ENCODE peak calls at places on chromosomes 4 and X, in eight cellular contexts. Z is stimulated activated CD4-positive, alpha-beta T cell treated with anti-CD3 and anti-CD28 coated beads, Interleukin-4, amount 100 ng/mL, for 1 hour; X is upper lobe of right lung; V is cerebellar cortex; Q is HT1080; G is activated T-cell treated with anti-CD3 and anti-CD28 coated beads for 24 hours; T is ecto neural progenitor cell; R is iPS DF 6.9. J is an unnamed sample.

GRCh38 chrX:148380614-148381561 is 119.5 kb upstream of the AFF2 start:
- DNase-seq in G (peak; percentile 39), T (no peak), X (no peak), R (no peak), Z (peak; percentile 21), V (no peak), Q (peak; percentile 13), J (no peak)

GRCh38 chr4:148211533-148211932 is 230.7 kb downstream of the NR3C2 start:
- DNase-seq in R (no peak), Q (no peak), Z (no peak), G (no peak), T (no peak), X (no peak), V (peak; percentile 86), J (no peak)

GRCh38 chrX:78517124-78517523 is 142.0 kb downstream of the RTL3 start:
- DNase-seq in X (no peak), Q (peak; percentile 85), G (peak; percentile 45), V (no peak), R (no peak), T (no peak), Z (peak; percentile 15), J (no peak)

GRCh38 chrX:102975016-102975415 is 37.9 kb downstream of the RAB40AL start:
- DNase-seq in R (no peak), V (no peak), Z (no peak), Q (no peak), X (no peak), G (no peak), T (no peak), J (no peak)

GRCh38 chr4:72312032-72312650 is 256.9 kb downstream of the ADAMTS3 start:
- DNase-seq in T (peak; percentile 45), V (peak; percentile 73), G (no peak), Z (no peak), X (no peak), R (peak; percentile 54), Q (peak; percentile 86), J (no peak)

GRCh38 chrX:131988236-131988635 is 34.9 kb upstream of the STK26 start:
- DNase-seq in Z (no peak), Q (no peak), V (no peak), R (no peak), X (no peak), G (no peak), T (no peak), J (no peak)

GRCh38 chr4:5884804-5885203 is 8.1 kb downstream of the CRMP1 start:
- DNase-seq in X (no peak), Q (no peak), G (no peak), R (no peak), V (no peak), Z (no peak), T (no peak), J (no peak)

GRCh38 chrX:35288657-35289056 is 346.1 kb downstream of the FAM47B start:
- DNase-seq in Q (no peak), V (no peak), G (no peak), R (no peak), Z (no peak), X (no peak), T (no peak), J (no peak)

GRCh38 chr4:86432552-86433134 is 72.8 kb upstream of the MAPK10 start:
- DNase-seq in X (no peak), R (no peak), Q (no peak), Z (no peak), G (no peak), T (no peak), V (no peak), J (no peak)

GRCh38 chrX:110145854-110146253 is 142.9 kb downstream of the TMEM164 start:
- DNase-seq in G (peak; percentile 3), R (no peak), Q (peak; percentile 13), T (no peak), X (no peak), V (peak; percentile 26), Z (peak; percentile 5), J (peak; percentile 20)

GRCh38 chr4:6419452-6420028 is 52.9 kb downstream of the PPP2R2C start:
- DNase-seq in Z (no peak), Q (peak; percentile 38), R (no peak), V (no peak), G (no peak), T (no peak), X (peak; percentile 29), J (no peak)

GRCh38 chr4:168509786-168510185 is 12.9 kb downstream of the PALLD start:
- DNase-seq in R (no peak), G (peak; percentile 39), T (no peak), Z (no peak), Q (peak; percentile 71), X (no peak), V (no peak), J (no peak)

GRCh38 chr4:65538571-65538970 is 131.7 kb downstream of the EPHA5 start:
- DNase-seq in V (no peak), Z (no peak), Q (peak; percentile 73), X (no peak), T (no peak), G (no peak), R (no peak), J (no peak)

GRCh38 chr4:84790769-84791565 is 175.5 kb downstream of the WDFY3 start:
- DNase-seq in Z (no peak), V (no peak), X (no peak), R (no peak), G (no peak), Q (no peak), T (no peak), J (no peak)

GRCh38 chrX:152861116-152861515 is 30.3 kb downstream of the NSDHL start:
- DNase-seq in Z (no peak), R (no peak), V (no peak), T (no peak), X (no peak), Q (no peak), G (no peak), J (no peak)

GRCh38 chrX:9316096-9316495 is 148.8 kb upstream of the TBL1X start:
- DNase-seq in V (no peak), X (no peak), G (no peak), T (no peak), R (no peak), Z (no peak), Q (no peak), J (no peak)

GRCh38 chrX:114959729-114960128 is 57.7 kb downstream of the IL13RA2 start:
- DNase-seq in Z (no peak), T (no peak), V (no peak), R (no peak), Q (no peak), G (no peak), X (no peak), J (no peak)

GRCh38 chrX:123990602-123991001 is 29.1 kb downstream of the STAG2 start:
- DNase-seq in Q (no peak), G (no peak), T (no peak), Z (no peak), R (no peak), V (no peak), X (no peak), J (no peak)

GRCh38 chr4:169005453-169006099 is 4.5 kb downstream of the CBR4 start:
- DNase-seq in R (no peak), G (no peak), T (no peak), V (peak; percentile 11), Q (no peak), Z (no peak), X (no peak), J (no peak)

GRCh38 chrX:133544105-133544504 is 128.8 kb upstream of the GPC4 start:
- DNase-seq in V (no peak), X (no peak), R (no peak), Q (peak; percentile 65), Z (no peak), T (no peak), G (no peak), J (no peak)

GRCh38 chr4:108384544-108384943 is 215.8 kb upstream of the LEF1 start:
- DNase-seq in T (no peak), Q (no peak), G (no peak), V (no peak), R (no peak), X (no peak), Z (no peak), J (no peak)

GRCh38 chr4:52103314-52103713 is 52.2 kb downstream of the SPATA18 start:
- DNase-seq in Q (peak; percentile 39), T (no peak), G (no peak), X (no peak), Z (no peak), R (peak; percentile 13), V (peak; percentile 11), J (no peak)

GRCh38 chrX:9966775-9967408 is at the start of gene CLDN34:
- DNase-seq in Z (no peak), V (no peak), X (no peak), G (no peak), T (no peak), Q (no peak), R (no peak), J (no peak)

GRCh38 chr4:123616970-123617392 is 220.4 kb downstream of the SPRY1 start:
- DNase-seq in R (no peak), G (no peak), Q (peak; percentile 62), Z (no peak), T (no peak), X (no peak), V (peak; percentile 84), J (no peak)

GRCh38 chr4:169068423-169068822 is 58.4 kb upstream of the CBR4 start:
- DNase-seq in V (no peak), G (no peak), T (no peak), R (no peak), Q (no peak), Z (no peak), X (no peak), J (no peak)

GRCh38 chrX:97126020-97126419 is 242.3 kb downstream of the RPA4 start:
- DNase-seq in Q (peak; percentile 17), G (no peak), T (no peak), R (no peak), X (no peak), V (no peak), Z (no peak), J (no peak)

GRCh38 chr4:42282081-42282901 is 115.0 kb upstream of the SHISA3 start:
- DNase-seq in R (no peak), Z (no peak), T (peak; percentile 59), G (peak; percentile 4), V (peak; percentile 82), Q (peak; percentile 75), X (no peak), J (peak; percentile 33)

GRCh38 chr4:78691333-78691732 is 84.8 kb upstream of the BMP2K start:
- DNase-seq in V (no peak), Q (no peak), T (no peak), Z (no peak), R (no peak), X (no peak), G (no peak), J (no peak)

GRCh38 chr4:184472540-184473264 is 1.6 kb downstream of the IRF2 start:
- DNase-seq in X (peak; percentile 94), Z (peak; percentile 43), V (peak; percentile 56), T (peak; percentile 85), R (no peak), Q (peak; percentile 66), G (peak; percentile 38), J (peak; percentile 81)

GRCh38 chrX:10325606-10326005 is 168.8 kb downstream of the CLCN4 start:
- DNase-seq in Q (no peak), G (no peak), Z (no peak), R (no peak), V (no peak), T (no peak), X (no peak), J (no peak)

GRCh38 chr4:188109157-188109755 is at the start of gene TRIML2:
- DNase-seq in R (no peak), Q (peak; percentile 36), G (no peak), X (no peak), Z (no peak), V (no peak), T (no peak), J (no peak)

GRCh38 chrX:130594453-130594916 is 192.7 kb downstream of the RBMX2 start:
- DNase-seq in X (no peak), R (no peak), T (no peak), Q (no peak), Z (no peak), G (no peak), V (no peak), J (no peak)

GRCh38 chr4:21948347-21949072 is at the start of gene KCNIP4:
- DNase-seq in T (peak; percentile 77), Q (peak; percentile 27), Z (peak; percentile 2), R (no peak), G (no peak), X (peak; percentile 51), V (peak; percentile 44), J (peak; percentile 79)

GRCh38 chrX:70554081-70554480 is 109.4 kb downstream of the DLG3 start:
- DNase-seq in R (no peak), Z (no peak), V (no peak), T (no peak), G (no peak), X (no peak), Q (peak; percentile 6), J (no peak)

J was measured in glutamatergic neuron.